ENCODE peak calls at places on chromosomes 1 and 21, in five cellular contexts. K is prostate gland, G is stomach, C is IMR-90, J is thyroid gland. M is an unnamed sample.

GRCh38 chr1:201399352-201400126 is 415 bp upstream of the LAD1 start:
- DNase-seq in K (peak), G (peak), C (no peak), J (peak), M (no peak)

GRCh38 chr1:44212355-44213221 is 683 bp upstream of the DMAP1 start:
- DNase-seq in K (no peak), G (no peak), C (no peak), J (no peak), M (no peak)

GRCh38 chr1:204390731-204391466 is 20.7 kb downstream of the PPP1R15B start:
- DNase-seq in K (no peak), G (peak), C (peak), J (no peak), M (no peak)

GRCh38 chr1:28437260-28437923 is 67.9 kb downstream of the PHACTR4 start:
- DNase-seq in K (peak), G (no peak), C (peak), J (peak), M (peak)

GRCh38 chr1:61100578-61100977 is 18.2 kb downstream of the NFIA start:
- DNase-seq in K (no peak), G (no peak), C (no peak), J (no peak), M (no peak)

GRCh38 chr1:27403065-27403726 is 10.8 kb downstream of the GPR3 start:
- DNase-seq in K (peak), G (no peak), C (peak), J (peak), M (no peak)

GRCh38 chr1:198681831-198682756 is 43.3 kb downstream of the PTPRC start:
- DNase-seq in K (peak), G (peak), C (peak), J (no peak), M (peak)

GRCh38 chr1:37989381-37989930 is 366 bp downstream of the SF3A3 start:
- DNase-seq in K (no peak), G (no peak), C (peak), J (peak), M (peak)

GRCh38 chr1:86277909-86278308 is 118.2 kb downstream of the ODF2L start:
- DNase-seq in K (no peak), G (no peak), C (no peak), J (peak), M (no peak)

GRCh38 chr1:38009088-38009840 is 3.3 kb upstream of the UTP11 start:
- DNase-seq in K (no peak), G (no peak), C (peak), J (no peak), M (no peak)

GRCh38 chr1:53919675-53920066 is 25.7 kb downstream of the DIO1 start:
- DNase-seq in K (no peak), G (no peak), C (peak), J (no peak), M (no peak)

GRCh38 chr21:25838809-25839208 is 104.0 kb downstream of the GABPA start:
- DNase-seq in K (no peak), G (no peak), C (peak), J (no peak), M (no peak)

GRCh38 chr1:178632619-178633018 is 92.4 kb upstream of the RALGPS2 start:
- DNase-seq in K (no peak), G (no peak), C (peak), J (no peak), M (no peak)

GRCh38 chr1:28115267-28115666 is 26.9 kb upstream of the EYA3 start:
- DNase-seq in K (no peak), G (no peak), C (peak), J (no peak), M (peak)

GRCh38 chr21:36627242-36627641 is 71.7 kb upstream of the SIM2 start:
- DNase-seq in K (no peak), G (no peak), C (peak), J (no peak), M (no peak)

DNA sequence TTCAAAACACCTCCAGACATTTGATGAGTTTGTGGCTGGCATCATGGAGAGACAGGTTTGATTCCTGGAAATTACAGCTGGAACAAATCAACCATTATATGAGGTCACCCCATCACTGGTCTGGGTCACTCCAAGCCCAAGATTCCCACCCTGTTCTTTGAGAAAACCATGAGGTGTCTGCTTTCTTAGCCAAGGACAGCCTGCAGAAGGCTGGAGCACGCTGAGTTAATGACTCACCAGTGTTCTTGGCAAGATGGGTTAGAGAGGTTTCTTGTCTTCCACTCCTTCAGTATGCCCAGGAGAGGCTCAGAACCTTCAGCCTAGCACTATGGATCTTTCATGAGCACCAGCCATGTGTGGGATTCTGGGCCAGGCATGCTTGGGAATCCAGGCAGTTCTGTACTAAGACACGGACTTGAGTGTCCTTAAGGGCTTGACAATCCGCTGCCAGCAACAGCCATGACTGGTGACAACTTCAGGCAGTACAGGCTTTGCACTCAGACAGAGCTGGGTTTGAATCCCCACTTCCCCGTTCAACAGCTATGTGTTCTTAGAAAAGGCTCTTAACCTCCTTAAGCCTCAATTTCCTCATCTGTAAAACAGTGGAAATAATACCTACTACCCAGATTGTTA is 43.9 kb downstream of the GRHL3 start:
- DNase-seq in K (no peak), G (no peak), C (peak), J (peak), M (no peak)
- TF ChIP-seq POLR2A in K (no peak), G (no peak), C (no peak), J (no peak), M (no peak)

DNA sequence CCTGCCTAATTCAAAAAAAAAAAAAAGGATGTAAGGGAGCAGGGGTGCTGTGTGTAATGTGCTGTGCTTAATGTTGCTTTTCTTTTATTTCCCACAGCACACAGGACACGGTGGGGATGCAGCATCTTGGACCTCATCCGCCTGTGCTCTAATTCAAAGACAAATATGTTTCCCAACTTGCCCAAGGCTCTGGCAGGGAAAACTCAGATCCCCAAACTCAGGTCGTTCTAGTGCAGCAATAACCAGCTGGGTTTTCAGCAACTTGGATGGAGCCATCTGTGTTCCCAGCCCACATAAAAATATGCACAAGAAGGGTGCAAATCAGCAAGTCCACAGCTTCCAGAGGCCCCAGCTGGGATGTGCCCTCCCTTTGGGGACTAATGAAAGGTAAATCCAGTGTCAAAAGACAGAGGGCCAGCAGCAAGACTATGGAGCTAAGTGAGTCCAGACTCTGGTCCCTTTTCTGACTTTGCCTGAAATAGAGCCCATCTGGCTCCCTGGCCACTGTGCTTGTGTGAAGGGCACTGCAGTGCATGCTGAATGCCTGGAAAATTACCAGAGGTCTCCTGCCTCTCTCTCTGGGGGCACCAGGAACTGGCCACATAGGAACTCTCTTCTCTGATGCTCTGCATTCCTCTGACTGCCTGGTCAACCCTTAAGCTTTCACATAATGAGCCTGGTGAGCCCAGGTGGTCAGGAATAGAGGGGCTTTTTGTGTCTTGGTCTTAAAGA is 88.3 kb upstream of the C1orf21 start:
- DNase-seq in K (no peak), G (no peak), C (no peak), J (no peak), M (no peak)
- H3K27ac ChIP-seq in K (no peak), G (peak), C (peak), J (no peak), M (no peak)

DNA sequence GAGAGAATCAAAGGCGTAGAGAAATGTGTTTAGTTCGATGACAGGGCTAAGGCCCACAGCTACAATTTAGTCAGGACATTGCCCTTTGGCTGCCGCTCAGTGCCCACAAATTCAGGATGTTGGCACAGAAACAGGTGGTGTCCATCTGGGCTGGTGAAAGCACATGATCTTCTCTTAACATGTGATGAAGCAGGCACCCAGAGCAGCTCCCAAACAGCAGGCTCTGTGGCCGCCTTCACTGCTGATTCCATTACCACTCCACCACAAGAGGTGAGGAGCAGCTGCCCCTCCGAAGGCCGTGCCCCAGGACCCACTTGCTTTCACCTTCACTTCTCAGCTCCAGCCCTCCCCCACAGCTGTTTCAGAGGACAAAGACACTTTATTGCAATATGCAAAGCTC is 24.8 kb downstream of the ACKR1 start:
- DNase-seq in K (no peak), G (no peak), C (no peak), J (no peak), M (no peak)
- TF ChIP-seq POLR2A in K (no peak), G (no peak), C (no peak), J (no peak), M (no peak)

GRCh38 chr1:7113136-7113535 is 327.9 kb downstream of the CAMTA1 start:
- DNase-seq in K (no peak), G (no peak), C (no peak), J (no peak), M (no peak)
- H3K27ac ChIP-seq in K (no peak), G (no peak), C (no peak), J (no peak), M (no peak)

GRCh38 chr1:155648207-155649147 is 38.5 kb downstream of the MSTO1 start:
- DNase-seq in K (peak), G (peak), C (peak), J (no peak), M (peak)
- TF ChIP-seq POLR2A in K (no peak), G (no peak), C (peak), J (no peak), M (no peak)

M was measured in adrenal gland.